ENCODE peak calls at places on chromosomes 11 and 22, in five cellular contexts. Y, N, R, B and D are unnamed samples.

GRCh38 chr11:69213315-69213714 is 57.6 kb downstream of the SMIM38 start:
- DNase-seq in Y (no peak), N (no peak), R (no peak), B (no peak), D (no peak)

GRCh38 chr11:110147965-110148709 is 54.9 kb downstream of the ZC3H12C start:
- DNase-seq in Y (no peak), N (no peak), R (no peak), B (no peak), D (no peak)

GRCh38 chr11:31711137-31711536 is 100.0 kb downstream of the PAX6 start:
- DNase-seq in Y (no peak), N (no peak), R (no peak), B (no peak), D (no peak)

GRCh38 chr11:121194731-121195596 is 93.9 kb downstream of the TECTA start:
- DNase-seq in Y (peak; percentile 74), N (no peak), R (no peak), B (no peak), D (peak; percentile 17)

GRCh38 chr22:19503367-19503766 is 20.8 kb downstream of the CLDN5 start:
- DNase-seq in Y (no peak), N (no peak), R (no peak), B (no peak), D (no peak)

GRCh38 chr22:19411690-19412045 is 19.9 kb downstream of the HIRA start:
- DNase-seq in Y (no peak), N (no peak), R (no peak), B (no peak), D (no peak)

GRCh38 chr22:25453557-25453956 is 110.9 kb upstream of the GRK3 start:
- DNase-seq in Y (no peak), N (no peak), R (no peak), B (peak; percentile 10), D (no peak)

GRCh38 chr11:724063-724732 is 18.2 kb downstream of the EPS8L2 start:
- DNase-seq in Y (no peak), N (no peak), R (peak; percentile 69), B (peak; percentile 81), D (no peak)

GRCh38 chr11:35236667-35237003 is 97.7 kb downstream of the CD44 start:
- DNase-seq in Y (no peak), N (no peak), R (no peak), B (no peak), D (no peak)

GRCh38 chr11:61102667-61103491 is 590 bp downstream of the CD5 start:
- DNase-seq in Y (no peak), N (no peak), R (no peak), B (peak; percentile 74), D (peak; percentile 55)

GRCh38 chr11:16895306-16895705 is 118.9 kb downstream of the PLEKHA7 start:
- DNase-seq in Y (no peak), N (no peak), R (no peak), B (no peak), D (no peak)

GRCh38 chr11:118620529-118621070 is 13.2 kb downstream of the PHLDB1 start:
- DNase-seq in Y (no peak), N (no peak), R (no peak), B (peak; percentile 69), D (no peak)

GRCh38 chr11:122235615-122236014 is 119.6 kb upstream of the BLID start:
- DNase-seq in Y (no peak), N (peak; percentile 57), R (no peak), B (no peak), D (no peak)

GRCh38 chr11:130197386-130198035 is 37.9 kb downstream of the ST14 start:
- DNase-seq in Y (no peak), N (no peak), R (no peak), B (no peak), D (no peak)

GRCh38 chr22:20128902-20129746 is 2.5 kb upstream of the ZDHHC8 start:
- DNase-seq in Y (no peak), N (no peak), R (no peak), B (no peak), D (peak; percentile 40)

GRCh38 chr11:86608251-86608799 is 64.1 kb downstream of the ME3 start:
- DNase-seq in Y (peak; percentile 49), N (peak; percentile 56), R (peak; percentile 82), B (no peak), D (no peak)

GRCh38 chr11:14310696-14311095 is 48.3 kb downstream of the RRAS2 start:
- DNase-seq in Y (no peak), N (no peak), R (no peak), B (no peak), D (no peak)

GRCh38 chr22:33568934-33569496 is 351.3 kb downstream of the LARGE1 start:
- DNase-seq in Y (no peak), N (no peak), R (no peak), B (no peak), D (no peak)

GRCh38 chr22:43819691-43820670 is 7.9 kb upstream of the EFCAB6 start:
- DNase-seq in Y (no peak), N (no peak), R (no peak), B (no peak), D (no peak)

GRCh38 chr11:124643605-124644425 is 21.2 kb downstream of the TBRG1 start:
- DNase-seq in Y (no peak), N (no peak), R (no peak), B (no peak), D (no peak)

GRCh38 chr11:122815900-122816299 is 22.4 kb upstream of the CRTAM start:
- DNase-seq in Y (no peak), N (no peak), R (no peak), B (no peak), D (no peak)

GRCh38 chr11:86596861-86597632 is 75.4 kb downstream of the ME3 start:
- DNase-seq in Y (no peak), N (no peak), R (no peak), B (no peak), D (no peak)

GRCh38 chr11:2474059-2474901 is 29.5 kb downstream of the KCNQ1 start:
- DNase-seq in Y (no peak), N (no peak), R (no peak), B (no peak), D (no peak)

GRCh38 chr22:38738475-38739070 is 17.2 kb downstream of the SUN2 start:
- DNase-seq in Y (no peak), N (no peak), R (no peak), B (peak; percentile 68), D (no peak)

GRCh38 chr11:11179239-11179638 is 173.8 kb downstream of the CSNK2A3 start:
- DNase-seq in Y (peak; percentile 37), N (no peak), R (no peak), B (no peak), D (no peak)

GRCh38 chr11:6900327-6900999 is 8.2 kb upstream of the OR2D2 start:
- DNase-seq in Y (no peak), N (no peak), R (no peak), B (no peak), D (no peak)

GRCh38 chr11:126900349-126900748 is 100.2 kb downstream of the KIRREL3 start:
- DNase-seq in Y (no peak), N (no peak), R (no peak), B (no peak), D (no peak)

GRCh38 chr22:20590477-20591294 is 83.3 kb downstream of the MED15 start:
- DNase-seq in Y (no peak), N (no peak), R (no peak), B (peak; percentile 65), D (no peak)

GRCh38 chr11:2814751-2815150 is 70.8 kb downstream of the CDKN1C start:
- DNase-seq in Y (no peak), N (peak; percentile 3), R (no peak), B (peak; percentile 41), D (no peak)

GRCh38 chr22:38314140-38314991 is 2.9 kb downstream of the CSNK1E start:
- DNase-seq in Y (no peak), N (no peak), R (no peak), B (peak; percentile 78), D (no peak)

DNA sequence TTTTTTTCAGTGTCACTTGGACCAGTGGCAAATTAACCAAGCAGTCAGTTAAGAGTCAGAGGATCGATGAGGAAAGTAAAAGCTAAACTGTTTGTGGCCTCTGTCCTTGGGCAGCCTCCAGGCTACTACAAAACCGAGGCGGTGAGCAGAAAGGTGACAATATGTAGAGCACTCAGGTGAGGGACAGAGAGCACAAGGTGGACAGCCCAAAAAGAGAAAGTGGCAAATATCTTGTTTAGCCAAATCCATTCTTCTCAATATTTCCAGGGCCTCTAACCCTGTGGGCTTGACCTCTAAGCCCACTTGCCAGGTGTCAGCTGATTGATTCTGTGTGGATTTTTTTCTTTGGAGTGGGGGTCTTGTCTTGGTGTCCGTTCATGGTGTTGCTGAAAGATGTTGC is 4202.2 kb upstream of the OR11H1 start:
- DNase-seq in Y (no peak), N (no peak), R (no peak), B (no peak), D (no peak)
- H3K9me3 ChIP-seq in Y (no peaks in the 10 kb centered on the region), N (no peaks in the 10 kb centered on the region), R (peaks cover 19% of the 10 kb centered on the region), B (peaks cover 64% of the 10 kb centered on the region), D (no peaks in the 10 kb centered on the region)

GRCh38 chr11:74819400-74819799 is 70.8 kb downstream of the RNF169 start:
- DNase-seq in Y (no peak), N (no peak), R (no peak), B (no peak), D (no peak)

GRCh38 chr11:74820763-74821162 is 72.1 kb downstream of the RNF169 start:
- DNase-seq in Y (no peak), N (no peak), R (no peak), B (no peak), D (no peak)

GRCh38 chr11:74824285-74824982 is 75.8 kb downstream of the RNF169 start:
- DNase-seq in Y (no peak), N (no peak), R (no peak), B (no peak), D (no peak)

GRCh38 chr11:74818283-74818946 is 69.8 kb downstream of the RNF169 start:
- DNase-seq in Y (no peak), N (no peak), R (no peak), B (no peak), D (no peak)

GRCh38 chr11:74822187-74822586 is 73.5 kb downstream of the RNF169 start:
- DNase-seq in Y (no peak), N (no peak), R (no peak), B (no peak), D (no peak)
- H3K27ac ChIP-seq in Y (peak overlapping the region; percentile 14), N (peak overlapping the region; percentile 48), R (no peak overlapping the region), B (no peak overlapping the region), D (no peak overlapping the region)

GRCh38 chr22:47512617-47513016 is 750.2 kb downstream of the TBC1D22A start:
- DNase-seq in Y (no peak), N (no peak), R (no peak), B (no peak), D (no peak)
- H3K9me3 ChIP-seq in Y (no peaks in the 10 kb centered on the region), N (no peaks in the 10 kb centered on the region), R (no peaks in the 10 kb centered on the region), B (no peaks in the 10 kb centered on the region), D (no peaks in the 10 kb centered on the region)

GRCh38 chr11:46402957-46403902 is 11.7 kb upstream of the CHRM4 start:
- DNase-seq in Y (no peak), N (no peak), R (no peak), B (no peak), D (no peak)
- H3K27ac ChIP-seq in Y (no peak overlapping the region), N (no peak overlapping the region), R (no peak overlapping the region), B (no peak overlapping the region), D (no peak overlapping the region)

GRCh38 chr22:48366591-48366990 is 1461.1 kb downstream of the BRD1 start:
- DNase-seq in Y (no peak), N (no peak), R (no peak), B (no peak), D (no peak)
- H3K9me3 ChIP-seq in Y (no peaks in the 10 kb centered on the region), N (no peaks in the 10 kb centered on the region), R (no peaks in the 10 kb centered on the region), B (no peaks in the 10 kb centered on the region), D (no peaks in the 10 kb centered on the region)

GRCh38 chr11:12212181-12212820 is 101.9 kb downstream of the MICAL2 start:
- DNase-seq in Y (no peak), N (no peak), R (no peak), B (peak; percentile 6), D (no peak)
- H3K27ac ChIP-seq in Y (no peak overlapping the region), N (no peak overlapping the region), R (no peak overlapping the region), B (no peak overlapping the region), D (no peak overlapping the region)